ENCODE peak calls at places on chromosomes 6 and 20, in four cellular contexts. T is endothelial cell, P is H1, U is activated B cell treated with CpG ODN at 0.5 μM for 24 hours. H is an unnamed sample.

GRCh38 chr6:20318851-20319387 is 82.8 kb upstream of the E2F3 start:
- DNase-seq in U (no peak), T (no peak), P (no peak), H (no peak)

GRCh38 chr20:14127831-14128230 is 132.5 kb downstream of the MACROD2 start:
- DNase-seq in U (no peak), T (no peak), P (no peak), H (no peak)

GRCh38 chr20:13455713-13456112 is 183.0 kb downstream of the TASP1 start:
- DNase-seq in U (no peak), P (no peak), T (no peak), H (no peak)

GRCh38 chr20:24984963-24985640 is 7.4 kb downstream of the APMAP start:
- DNase-seq in T (no peak), P (no peak), U (no peak), H (no peak)

GRCh38 chr6:147207351-147207750 is 3.1 kb downstream of the STXBP5 start:
- DNase-seq in U (no peak), P (no peak), T (no peak), H (no peak)

GRCh38 chr20:1330075-1330830 is 1.3 kb upstream of the SDCBP2 start:
- DNase-seq in T (no peak), P (no peak), U (peak), H (no peak)

GRCh38 chr6:54266400-54266923 is 41.8 kb upstream of the TINAG start:
- DNase-seq in U (no peak), P (no peak), T (peak), H (no peak)

GRCh38 chr6:81998432-81998831 is 246.0 kb upstream of the TENT5A start:
- DNase-seq in P (no peak), U (no peak), T (no peak), H (no peak)

GRCh38 chr6:100893743-100894142 is 12.6 kb upstream of the ASCC3 start:
- DNase-seq in U (no peak), P (no peak), T (no peak), H (no peak)

GRCh38 chr6:43842231-43842794 is 72.3 kb downstream of the VEGFA start:
- DNase-seq in U (no peak), T (no peak), P (no peak), H (no peak)

GRCh38 chr6:6925391-6926164 is 182.2 kb upstream of the RREB1 start:
- DNase-seq in P (no peak), U (no peak), T (no peak), H (no peak)

GRCh38 chr20:56391596-56392281 is at the start of gene AURKA:
- DNase-seq in P (no peak), U (no peak), T (no peak), H (no peak)

GRCh38 chr20:56628873-56629463 is at the start of gene TFAP2C:
- DNase-seq in T (peak), P (no peak), U (no peak), H (peak)

GRCh38 chr6:164749126-164749758 is 560.2 kb downstream of the C6orf118 start:
- DNase-seq in T (no peak), U (no peak), P (no peak), H (no peak)

GRCh38 chr6:131923356-131923755 is 27.8 kb downstream of the CCN2 start:
- DNase-seq in P (no peak), T (peak), U (no peak), H (peak)

GRCh38 chr20:49801882-49802281 is 10.7 kb upstream of the SLC9A8 start:
- DNase-seq in U (no peak), T (no peak), P (no peak), H (no peak)

GRCh38 chr6:28811873-28812272 is 111.9 kb downstream of the TRIM27 start:
- DNase-seq in T (no peak), P (no peak), U (no peak), H (no peak)

GRCh38 chr6:44630125-44631028 is 242.9 kb downstream of the CDC5L start:
- DNase-seq in T (peak), P (no peak), U (no peak), H (peak)

GRCh38 chr6:111589366-111589765 is 16.3 kb downstream of the TRAF3IP2 start:
- DNase-seq in P (no peak), U (no peak), T (no peak), H (no peak)

GRCh38 chr20:17315491-17316231 is 88.8 kb downstream of the PCSK2 start:
- DNase-seq in U (no peak), P (no peak), T (no peak), H (no peak)

GRCh38 chr6:138517635-138518034 is 18.3 kb upstream of the NHSL1 start:
- DNase-seq in T (peak), U (peak), P (peak), H (peak)

GRCh38 chr6:2596222-2596621 is 154.5 kb downstream of the MYLK4 start:
- DNase-seq in T (peak), P (peak), U (no peak), H (no peak)
- TF ChIP-seq CTCF in T (peak), P (peak), U (no peak), H (no peak)

GRCh38 chr6:145082359-145082758 is 653.0 kb downstream of the EPM2A start:
- DNase-seq in U (no peak), P (no peak), T (no peak), H (no peak)
- TF ChIP-seq CTCF in U (no peak), P (no peak), T (no peak), H (no peak)

GRCh38 chr6:158566207-158566818 is 6.4 kb downstream of the TMEM181 start:
- DNase-seq in U (no peak), T (no peak), P (no peak), H (no peak)

GRCh38 chr6:158564243-158565121 is 4.6 kb downstream of the TMEM181 start:
- DNase-seq in U (no peak), P (no peak), T (no peak), H (no peak)

GRCh38 chr6:158565122-158565429 is 5.2 kb downstream of the TMEM181 start:
- DNase-seq in T (no peak), P (no peak), U (no peak), H (no peak)

GRCh38 chr6:158567152-158567551 is 7.3 kb downstream of the TMEM181 start:
- DNase-seq in P (no peak), T (no peak), U (no peak), H (no peak)

GRCh38 chr6:158565482-158566040 is 5.7 kb downstream of the TMEM181 start:
- DNase-seq in U (no peak), T (no peak), P (no peak), H (no peak)
- TF ChIP-seq CTCF in U (no peak), T (no peak), P (peak), H (no peak)

DNA sequence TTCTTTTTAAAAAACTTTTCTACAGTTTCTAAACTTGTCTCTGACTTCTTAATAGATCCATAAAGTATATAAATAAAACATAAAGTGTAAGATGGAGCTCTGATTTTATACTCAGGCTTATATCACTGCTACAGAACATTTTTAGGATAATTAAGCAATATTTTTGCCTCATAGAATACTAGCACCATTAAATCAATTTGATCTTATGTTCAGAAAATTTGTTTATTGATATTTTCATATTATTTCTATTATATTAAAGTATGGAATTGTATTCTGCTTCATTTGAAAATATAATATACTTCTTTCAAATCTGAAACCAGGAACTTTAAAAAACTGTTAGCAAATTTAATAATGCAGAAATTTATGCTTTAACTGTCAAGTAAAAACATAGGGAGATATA is 106.5 kb downstream of the MAN1A1 start:
- DNase-seq in T (no peak), P (no peak), U (no peak), H (no peak)
- TF ChIP-seq CTCF in T (no peak), P (no peak), U (no peak), H (no peak)

DNA sequence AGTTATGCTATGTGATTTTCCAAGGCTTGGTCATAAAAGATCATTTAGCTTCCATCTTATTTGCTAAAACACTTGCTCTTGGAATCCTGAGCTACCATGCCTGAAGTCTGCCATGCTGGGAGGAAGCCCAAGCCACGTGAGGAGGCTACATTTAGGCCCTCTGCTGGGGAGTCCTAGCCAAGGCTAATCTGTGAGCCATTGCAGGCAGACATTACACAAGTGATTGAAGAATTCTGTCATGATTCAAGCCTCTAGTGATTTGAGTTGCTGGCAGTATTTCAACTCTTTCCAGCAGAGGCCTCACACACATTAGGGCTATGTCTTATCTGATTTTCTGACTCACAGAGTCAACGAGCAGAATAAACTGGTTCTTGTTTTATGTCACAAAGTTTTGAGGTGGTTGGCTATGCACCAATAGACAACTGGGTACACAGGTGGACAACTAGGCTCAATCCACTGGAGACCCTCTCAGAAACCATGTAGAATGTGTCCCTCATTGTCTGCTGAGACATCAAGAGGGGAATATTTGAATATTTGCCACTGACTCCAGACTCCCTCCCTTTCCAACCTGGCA is 227.2 kb upstream of the SULF2 start:
- DNase-seq in P (no peak), T (no peak), U (no peak), H (no peak)
- TF ChIP-seq CTCF in P (no peak), T (no peak), U (no peak), H (no peak)

GRCh38 chr20:57670288-57671071 is 39.3 kb downstream of the PMEPA1 start:
- DNase-seq in T (no peak), U (no peak), P (no peak), H (no peak)

GRCh38 chr20:57671072-57671391 is 38.8 kb downstream of the PMEPA1 start:
- DNase-seq in P (no peak), T (no peak), U (no peak), H (no peak)

GRCh38 chr20:57672953-57673575 is 36.8 kb downstream of the PMEPA1 start:
- DNase-seq in U (no peak), T (no peak), P (no peak), H (no peak)

GRCh38 chr20:57672164-57672563 is 37.7 kb downstream of the PMEPA1 start:
- DNase-seq in U (no peak), T (peak), P (no peak), H (peak)

DNA sequence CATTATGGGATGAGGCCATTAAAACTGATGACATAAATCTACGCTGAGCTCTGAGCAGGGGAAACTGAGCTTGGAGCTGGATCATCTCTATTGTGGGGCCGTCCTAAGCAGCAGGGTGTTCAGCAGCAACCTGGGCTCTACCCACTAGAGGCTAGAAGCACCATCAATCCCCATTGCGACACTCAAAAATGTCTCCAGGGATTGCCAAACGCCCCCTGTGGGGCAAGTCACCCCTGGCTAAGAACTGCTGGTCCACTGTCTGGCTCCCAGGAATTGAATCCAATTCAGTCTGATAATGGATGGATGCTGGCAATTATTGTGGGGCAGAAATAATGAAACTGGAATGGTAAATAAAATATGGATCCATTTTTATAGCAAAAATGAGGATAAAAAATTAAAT is 38.2 kb downstream of the PMEPA1 start:
- DNase-seq in U (no peak), T (no peak), P (no peak), H (no peak)
- TF ChIP-seq CTCF in U (no peak), T (no peak), P (no peak), H (no peak)

GRCh38 chr20:54459279-54459678 is 16.1 kb upstream of the DOK5 start:
- DNase-seq in U (no peak), T (no peak), P (no peak), H (no peak)

GRCh38 chr20:54454982-54455381 is 20.4 kb upstream of the DOK5 start:
- DNase-seq in U (no peak), T (no peak), P (no peak), H (no peak)

GRCh38 chr20:54456423-54456822 is 19.0 kb upstream of the DOK5 start:
- DNase-seq in P (no peak), T (no peak), U (no peak), H (no peak)

GRCh38 chr20:54458219-54458618 is 17.2 kb upstream of the DOK5 start:
- DNase-seq in U (no peak), P (no peak), T (no peak), H (no peak)

GRCh38 chr20:54456972-54457371 is 18.4 kb upstream of the DOK5 start:
- DNase-seq in U (no peak), P (no peak), T (no peak), H (no peak)
- TF ChIP-seq CTCF in U (no peak), P (peak), T (no peak), H (no peak)